ENCODE peak calls at places on chromosome 4, in five cellular contexts. Y is GM12878, C is NT2/D1, F is H1, H is HepG2. V is an unnamed sample.
A peak's percentile ranks its signal among the peaks of the same experiment; 100 is the strongest.

GRCh38 chr4:158008551-158009218 is 164.1 kb downstream of the GASK1B start:
- DNase-seq in Y (no peak), F (no peak), C (no peak), H (no peak), V (no peak)

GRCh38 chr4:72569719-72570235 is 756 bp upstream of the ADAMTS3 start:
- DNase-seq in Y (no peak), C (no peak), F (no peak), H (no peak), V (peak; percentile 8)

GRCh38 chr4:182238355-182238931 is 4.8 kb upstream of the TENM3 start:
- DNase-seq in F (no peak), C (no peak), H (no peak), Y (no peak), V (no peak)

GRCh38 chr4:95981591-95981990 is 141.7 kb downstream of the PDHA2 start:
- DNase-seq in Y (no peak), F (no peak), C (no peak), H (no peak), V (no peak)

GRCh38 chr4:36320130-36320902 is 38.9 kb downstream of the DTHD1 start:
- DNase-seq in F (no peak), C (no peak), Y (peak; percentile 54), H (no peak), V (no peak)

GRCh38 chr4:181372014-181372413 is 871.2 kb upstream of the TENM3 start:
- DNase-seq in H (no peak), Y (no peak), F (no peak), C (no peak), V (no peak)

GRCh38 chr4:93791570-93792195 is 36.9 kb upstream of the ATOH1 start:
- DNase-seq in Y (no peak), C (peak; percentile 43), F (peak; percentile 70), H (peak; percentile 50), V (peak; percentile 63)

GRCh38 chr4:79334341-79334740 is 8.5 kb upstream of the NAA11 start:
- DNase-seq in C (no peak), F (no peak), Y (no peak), H (no peak), V (no peak)

GRCh38 chr4:14695411-14695810 is 306.9 kb upstream of the CPEB2 start:
- DNase-seq in Y (no peak), H (no peak), F (no peak), C (no peak), V (no peak)

GRCh38 chr4:174946246-174946645 is 28.1 kb downstream of the ADAM29 start:
- DNase-seq in F (no peak), C (no peak), Y (no peak), H (no peak), V (no peak)

GRCh38 chr4:52995341-52996030 is 133.4 kb downstream of the RASL11B start:
- DNase-seq in F (no peak), H (no peak), C (no peak), Y (no peak), V (no peak)

GRCh38 chr4:89242864-89243740 is 64.5 kb downstream of the GPRIN3 start:
- DNase-seq in H (no peak), C (no peak), Y (no peak), F (no peak), V (no peak)

GRCh38 chr4:118270492-118270891 is 82.3 kb downstream of the PRSS12 start:
- DNase-seq in F (no peak), Y (no peak), C (no peak), H (peak; percentile 41), V (peak; percentile 19)

GRCh38 chr4:80492761-80493160 is 157.2 kb downstream of the CFAP299 start:
- DNase-seq in C (no peak), H (no peak), Y (no peak), F (no peak), V (no peak)

GRCh38 chr4:88866862-88867550 is 169.4 kb upstream of the NAP1L5 start:
- DNase-seq in H (no peak), Y (no peak), F (no peak), C (no peak), V (no peak)

GRCh38 chr4:88378691-88379559 is at the start of gene HERC6:
- DNase-seq in Y (peak; percentile 84), H (peak; percentile 83), F (peak; percentile 86), C (peak; percentile 49), V (peak; percentile 76)

GRCh38 chr4:16294455-16294854 is 68.2 kb upstream of the TAPT1 start:
- DNase-seq in H (no peak), F (no peak), Y (no peak), C (no peak), V (no peak)

GRCh38 chr4:148238086-148238485 is 204.1 kb downstream of the NR3C2 start:
- DNase-seq in F (no peak), H (no peak), C (no peak), Y (no peak), V (no peak)

GRCh38 chr4:96166806-96167205 is 326.9 kb downstream of the PDHA2 start:
- DNase-seq in F (no peak), C (no peak), H (no peak), Y (no peak), V (no peak)

GRCh38 chr4:8723222-8723980 is 130.8 kb downstream of the CPZ start:
- DNase-seq in H (no peak), Y (no peak), C (no peak), F (peak; percentile 33), V (no peak)

GRCh38 chr4:32485976-32486375 is 1765.8 kb downstream of the PCDH7 start:
- DNase-seq in H (no peak), C (no peak), F (no peak), Y (no peak), V (no peak)

GRCh38 chr4:168797176-168797575 is 212.9 kb downstream of the CBR4 start:
- DNase-seq in Y (no peak), F (no peak), H (peak; percentile 56), C (no peak), V (no peak)

GRCh38 chr4:160947653-160948052 is 1216.1 kb downstream of the FSTL5 start:
- DNase-seq in F (no peak), C (no peak), Y (no peak), H (no peak), V (no peak)

GRCh38 chr4:6938237-6938636 is 28.6 kb downstream of the TBC1D14 start:
- DNase-seq in C (no peak), F (no peak), Y (no peak), H (no peak), V (no peak)

GRCh38 chr4:25925486-25926201 is 11.6 kb downstream of the SMIM20 start:
- DNase-seq in F (peak; percentile 64), C (no peak), Y (no peak), H (peak; percentile 36), V (peak; percentile 49)

GRCh38 chr4:97105716-97106115 is 1037.6 kb downstream of the STPG2 start:
- DNase-seq in F (no peak), H (no peak), C (no peak), Y (no peak), V (no peak)

GRCh38 chr4:3037957-3038451 is 36.3 kb downstream of the HTT-AS start:
- DNase-seq in F (no peak), Y (no peak), H (no peak), C (no peak), V (no peak)

GRCh38 chr4:122379239-122379638 is 428 bp downstream of the ADAD1 start:
- DNase-seq in H (no peak), Y (no peak), C (no peak), F (no peak), V (no peak)
- TF ChIP-seq SUZ12 in H (no peak), Y (no peak), C (no peak), F (no peak), V (no peak)

DNA sequence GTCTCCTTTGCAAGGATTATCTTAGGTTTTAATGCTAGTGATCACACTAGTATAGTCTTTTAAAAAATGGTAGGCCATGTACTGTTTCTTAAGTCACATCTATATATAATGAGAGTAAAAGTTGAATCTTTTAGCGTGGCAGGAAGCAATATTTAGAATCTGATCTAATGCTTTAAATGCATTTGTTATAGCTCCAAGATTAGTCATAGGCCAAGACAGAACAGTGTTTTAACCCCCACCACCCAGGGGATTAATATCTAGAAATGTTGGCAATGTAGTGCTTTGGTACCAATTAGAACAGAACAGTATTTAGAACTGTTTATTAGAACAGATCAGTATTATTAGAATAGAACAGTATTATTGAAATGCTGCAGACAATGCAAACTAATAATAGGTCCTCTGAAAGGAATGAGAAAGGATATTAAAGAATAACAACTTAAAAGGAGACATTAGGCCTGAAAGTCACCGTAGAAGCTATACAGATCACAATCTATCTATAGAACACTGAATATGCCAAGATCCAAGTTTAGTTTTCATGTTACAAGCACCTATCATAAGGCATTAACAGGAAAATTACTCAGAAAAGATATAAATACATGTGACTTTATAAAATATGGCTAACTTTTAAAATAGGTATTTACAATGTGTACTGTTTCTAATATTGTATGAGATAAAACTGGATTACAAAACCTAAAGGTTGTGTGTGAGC is 146.2 kb downstream of the NPNT start:
- DNase-seq in H (no peak), Y (no peak), F (no peak), C (no peak), V (no peak)
- TF ChIP-seq SUZ12 in H (no peak), Y (no peak), F (no peak), C (no peak), V (no peak)

GRCh38 chr4:48047896-48048295 is 31.3 kb downstream of the NIPAL1 start:
- DNase-seq in F (no peak), Y (no peak), H (no peak), C (no peak), V (no peak)
- TF ChIP-seq SUZ12 in F (no peak), Y (no peak), H (no peak), C (no peak), V (no peak)

DNA sequence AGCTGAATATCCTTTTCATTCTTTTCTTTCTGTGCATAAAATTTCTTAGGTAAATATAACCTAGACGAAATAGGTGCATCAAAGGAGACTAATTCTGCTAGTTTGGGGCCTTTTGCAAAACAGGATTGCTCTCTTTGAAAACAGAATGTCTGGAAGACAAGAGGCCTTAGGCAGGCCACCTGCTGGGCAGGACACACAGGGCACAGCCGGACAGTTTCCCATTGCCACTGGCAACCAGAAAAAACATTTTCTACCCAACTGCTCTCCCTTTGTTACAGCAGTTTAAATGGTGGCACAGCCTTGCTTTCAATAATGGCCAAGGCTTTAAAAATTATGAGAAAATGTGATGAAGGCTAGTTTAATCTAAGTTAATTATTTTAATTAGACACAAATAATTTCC is 600.5 kb downstream of the SPRY1 start:
- DNase-seq in H (peak; percentile 3), F (no peak), C (no peak), Y (no peak), V (no peak)
- TF ChIP-seq SUZ12 in H (no peak), F (no peak), C (no peak), Y (no peak), V (no peak)

GRCh38 chr4:110666030-110666429 is 43.2 kb upstream of the PITX2 start:
- DNase-seq in F (no peak), Y (no peak), C (no peak), H (no peak), V (no peak)
- TF ChIP-seq SUZ12 in F (no peak), Y (no peak), C (no peak), H (no peak), V (no peak)

GRCh38 chr4:143481361-143481760 is 32.1 kb upstream of the SMARCA5 start:
- DNase-seq in C (no peak), Y (no peak), H (no peak), F (no peak), V (no peak)

GRCh38 chr4:143486314-143486713 is 27.2 kb upstream of the SMARCA5 start:
- DNase-seq in C (no peak), F (no peak), Y (no peak), H (no peak), V (no peak)

GRCh38 chr4:143488684-143489083 is 24.8 kb upstream of the SMARCA5 start:
- DNase-seq in F (no peak), Y (no peak), C (no peak), H (no peak), V (no peak)

GRCh38 chr4:143477487-143477886 is 36.0 kb upstream of the SMARCA5 start:
- DNase-seq in H (no peak), Y (no peak), C (no peak), F (no peak), V (no peak)

GRCh38 chr4:143482753-143483362 is 30.6 kb upstream of the SMARCA5 start:
- DNase-seq in H (peak; percentile 16), Y (no peak), C (peak; percentile 3), F (no peak), V (peak; percentile 36)
- TF ChIP-seq SUZ12 in H (no peak), Y (no peak), C (no peak), F (no peak), V (no peak)

V was measured in HEK293T.